ENCODE peak calls at places on chromosomes 1 and 21, in ten cellular contexts. U is left lung, J is suprapubic skin, C is Panc1, P is sigmoid colon, T is lung, R is A673, S is esophagus squamous epithelium, G is body of pancreas, B is tibial nerve. W is an unnamed sample.

GRCh38 chr1:167273027-167273800 is 52.5 kb downstream of the POU2F1 start:
- DNase-seq in U (no peak), J (no peak), C (no peak), P (no peak), T (no peak), R (peak; percentile 72), S (no peak), G (no peak), B (no peak), W (no peak)

GRCh38 chr1:44650159-44650831 is 24.0 kb downstream of the TMEM53 start:
- DNase-seq in U (no peak), J (no peak), C (no peak), P (no peak), T (no peak), R (no peak), S (no peak), G (peak; percentile 33), B (no peak), W (no peak)

GRCh38 chr1:38929476-38929875 is 12.2 kb downstream of the RHBDL2 start:
- DNase-seq in U (no peak), J (no peak), C (no peak), P (no peak), T (no peak), R (no peak), S (no peak), G (peak; percentile 14), B (no peak), W (peak; percentile 53)

GRCh38 chr21:18170829-18171228 is 73.8 kb upstream of the CHODL start:
- DNase-seq in U (no peak), J (no peak), C (no peak), P (no peak), T (no peak), R (no peak), S (no peak), G (no peak), B (no peak), W (no peak)

GRCh38 chr1:181251001-181251712 is 162.7 kb downstream of the IER5 start:
- DNase-seq in U (no peak), J (no peak), C (no peak), P (no peak), T (no peak), R (peak; percentile 16), S (no peak), G (peak; percentile 49), B (no peak), W (no peak)

GRCh38 chr21:29378814-29379213 is 80.1 kb downstream of the BACH1 start:
- DNase-seq in U (no peak), J (no peak), C (no peak), P (no peak), T (peak; percentile 17), R (no peak), S (no peak), G (peak; percentile 27), B (no peak), W (no peak)

GRCh38 chr1:155307247-155307740 is 1.4 kb upstream of the FDPS start:
- DNase-seq in U (no peak), J (no peak), C (no peak), P (no peak), T (no peak), R (peak; percentile 64), S (no peak), G (no peak), B (no peak), W (no peak)

GRCh38 chr1:18090636-18091035 is 17.0 kb upstream of the IGSF21 start:
- DNase-seq in U (no peak), J (no peak), C (no peak), P (no peak), T (no peak), R (no peak), S (no peak), G (no peak), B (no peak), W (peak; percentile 69)

GRCh38 chr1:208243851-208244583 is at the start of gene PLXNA2:
- DNase-seq in U (peak; percentile 90), J (peak; percentile 76), C (no peak), P (peak; percentile 90), T (peak; percentile 90), R (peak; percentile 48), S (peak; percentile 32), G (peak; percentile 91), B (peak; percentile 64), W (peak; percentile 82)

GRCh38 chr1:208242186-208242585 is 2.0 kb downstream of the PLXNA2 start:
- DNase-seq in U (no peak), J (peak; percentile 46), C (no peak), P (peak; percentile 47), T (no peak), R (no peak), S (no peak), G (peak; percentile 33), B (no peak), W (no peak)

GRCh38 chr1:208244584-208244916 is 366 bp upstream of the PLXNA2 start:
- DNase-seq in U (no peak), J (peak; percentile 89), C (no peak), P (no peak), T (no peak), R (no peak), S (no peak), G (no peak), B (no peak), W (no peak)

GRCh38 chr1:208242829-208243521 is 1.2 kb downstream of the PLXNA2 start:
- DNase-seq in U (no peak), J (peak; percentile 57), C (no peak), P (peak; percentile 65), T (no peak), R (peak; percentile 18), S (no peak), G (peak; percentile 54), B (no peak), W (peak; percentile 56)

DNA sequence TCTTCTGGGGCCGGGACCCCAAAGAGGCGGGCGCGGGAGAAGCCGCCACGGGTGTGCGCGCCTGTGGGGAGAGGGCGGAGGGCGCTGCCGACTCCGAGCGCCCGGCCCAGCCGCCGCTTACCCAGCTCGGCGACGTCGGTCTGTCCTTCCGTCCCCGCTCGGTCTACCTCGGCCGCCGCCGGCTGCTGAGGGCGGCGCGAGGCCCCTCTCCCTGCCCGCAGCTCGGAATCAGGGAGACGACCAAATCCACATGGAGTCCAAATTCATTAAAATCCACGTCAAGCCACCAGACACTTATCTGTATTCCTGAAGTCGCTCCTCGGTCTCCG is 698 bp downstream of the PLXNA2 start:
- DNase-seq in U (no peak), J (peak; percentile 53), C (no peak), P (no peak), T (no peak), R (peak; percentile 12), S (no peak), G (peak; percentile 27), B (no peak), W (no peak)
- TF ChIP-seq CTCF in U (no peak), J (no peak), C (peak; percentile 7), P (no peak), T (no peak), R (no peak), S (no peak), G (no peak), B (no peak), W (no peak)

DNA sequence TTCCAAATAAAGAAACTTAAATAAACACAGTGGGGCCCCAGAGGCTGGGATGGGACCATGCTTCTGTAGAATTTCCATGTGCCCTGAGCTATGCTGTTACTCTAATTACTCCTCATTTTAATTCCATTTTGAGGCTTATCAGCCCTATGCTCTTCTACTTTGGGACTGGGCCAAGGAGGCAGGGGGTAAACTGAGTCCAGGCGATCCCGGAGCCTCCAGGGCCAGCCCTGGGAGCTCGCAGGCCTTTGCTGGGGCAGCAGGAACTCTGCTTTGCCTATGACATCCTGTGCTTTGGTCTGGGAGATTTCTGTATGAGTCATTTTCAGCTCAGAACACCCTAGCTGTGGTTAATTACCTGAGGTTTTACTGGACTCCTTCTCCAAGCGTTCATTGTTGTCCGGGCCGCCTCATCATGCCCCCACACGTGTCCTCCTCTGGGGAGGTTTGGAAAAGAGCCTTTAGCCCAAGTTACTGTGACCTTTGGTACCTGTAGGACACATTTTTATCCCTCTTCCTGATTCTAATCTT is 95.7 kb downstream of the RHOU start:
- DNase-seq in U (no peak), J (no peak), C (peak; percentile 28), P (no peak), T (no peak), R (no peak), S (no peak), G (peak; percentile 25), B (no peak), W (no peak)
- H3K4me1 ChIP-seq in U (peaks cover 14% of the 10 kb centered on the region), J (peaks cover 11% of the 10 kb centered on the region), C (peaks cover 29% of the 10 kb centered on the region), P (no peaks in the 10 kb centered on the region), T (peaks cover 6% of the 10 kb centered on the region), R (peaks cover 5% of the 10 kb centered on the region), S (peaks cover 4% of the 10 kb centered on the region), G (peaks cover 37% of the 10 kb centered on the region), B (no peaks in the 10 kb centered on the region), W (no peaks in the 10 kb centered on the region)

GRCh38 chr21:33402011-33402979 is 918 bp upstream of the IFNGR2 start:
- DNase-seq in U (peak; percentile 83), J (peak; percentile 87), C (no peak), P (peak; percentile 89), T (peak; percentile 63), R (peak; percentile 61), S (no peak), G (peak; percentile 48), B (peak; percentile 69), W (peak; percentile 64)

GRCh38 chr21:33401617-33401967 is 1.6 kb upstream of the IFNGR2 start:
- DNase-seq in U (no peak), J (no peak), C (no peak), P (no peak), T (no peak), R (no peak), S (no peak), G (no peak), B (no peak), W (no peak)

GRCh38 chr21:33403128-33403785 is at the start of gene IFNGR2:
- DNase-seq in U (peak; percentile 58), J (peak; percentile 76), C (no peak), P (peak; percentile 70), T (no peak), R (peak; percentile 46), S (no peak), G (peak; percentile 54), B (no peak), W (peak; percentile 54)

GRCh38 chr21:33406493-33406892 is 3.3 kb downstream of the IFNGR2 start:
- DNase-seq in U (no peak), J (no peak), C (no peak), P (no peak), T (no peak), R (no peak), S (no peak), G (no peak), B (no peak), W (no peak)

GRCh38 chr21:33403786-33404571 is 766 bp downstream of the IFNGR2 start:
- DNase-seq in U (peak; percentile 68), J (peak; percentile 84), C (no peak), P (peak; percentile 83), T (peak; percentile 54), R (peak; percentile 42), S (no peak), G (peak; percentile 55), B (peak; percentile 28), W (peak; percentile 77)
- TF ChIP-seq CTCF in U (no peak), J (no peak), C (no peak), P (no peak), T (no peak), R (no peak), S (no peak), G (no peak), B (no peak), W (no peak)

GRCh38 chr1:198610362-198610761 is 28.5 kb upstream of the PTPRC start:
- DNase-seq in U (no peak), J (no peak), C (no peak), P (no peak), T (no peak), R (no peak), S (no peak), G (no peak), B (no peak), W (no peak)

GRCh38 chr1:198611219-198611618 is 27.6 kb upstream of the PTPRC start:
- DNase-seq in U (no peak), J (no peak), C (no peak), P (no peak), T (no peak), R (no peak), S (no peak), G (no peak), B (no peak), W (no peak)

GRCh38 chr1:198607714-198608113 is 31.1 kb upstream of the PTPRC start:
- DNase-seq in U (no peak), J (no peak), C (no peak), P (no peak), T (no peak), R (no peak), S (no peak), G (no peak), B (no peak), W (no peak)

DNA sequence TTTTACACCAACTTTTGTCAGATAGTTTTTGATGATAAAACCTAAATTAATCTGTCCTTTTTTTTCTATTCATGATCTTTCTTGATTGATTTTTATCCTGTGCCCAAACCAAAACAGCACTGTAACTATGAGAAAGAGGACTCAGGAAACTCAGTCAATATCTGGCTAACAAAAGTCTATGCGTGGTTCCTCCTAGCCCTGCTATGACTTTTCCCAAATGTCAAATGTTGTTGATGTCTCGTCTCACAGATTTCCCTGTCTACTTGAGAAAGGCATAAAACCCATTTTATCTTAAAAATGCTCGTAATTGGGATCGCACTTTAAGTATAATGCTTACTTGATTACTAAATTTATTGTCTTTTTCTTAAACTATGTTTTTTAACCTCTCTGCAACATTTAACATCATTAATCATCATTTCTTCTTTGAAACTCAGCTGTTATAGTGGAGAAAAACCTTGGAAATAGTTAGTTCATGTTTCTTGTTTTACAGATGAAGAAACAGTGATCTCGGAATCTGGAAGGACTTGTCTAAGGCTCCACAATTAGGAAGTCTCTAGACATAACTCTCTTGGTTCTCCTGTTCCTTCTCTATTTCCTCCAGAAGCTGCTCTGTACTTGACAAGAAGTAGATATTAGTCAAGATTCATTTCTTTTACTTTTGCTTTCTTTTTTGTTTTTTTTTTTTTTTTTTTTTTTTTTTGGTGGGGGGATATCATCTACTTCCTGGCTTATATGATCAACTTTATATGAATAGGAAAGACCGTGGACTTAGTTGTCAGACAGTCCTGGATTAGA is 26.2 kb upstream of the PTPRC start:
- DNase-seq in U (no peak), J (no peak), C (no peak), P (no peak), T (no peak), R (no peak), S (no peak), G (no peak), B (no peak), W (no peak)
- H3K4me1 ChIP-seq in U (peaks cover 7% of the 10 kb centered on the region), J (no peaks in the 10 kb centered on the region), C (no peaks in the 10 kb centered on the region), P (no peaks in the 10 kb centered on the region), T (no peaks in the 10 kb centered on the region), R (no peaks in the 10 kb centered on the region), S (no peaks in the 10 kb centered on the region), G (no peaks in the 10 kb centered on the region), B (no peaks in the 10 kb centered on the region), W (no peaks in the 10 kb centered on the region)